ENCODE peak calls at places on chromosomes 2 and 18, in seven cellular contexts. V is HepG2, N is endothelial cell of umbilical vein, B is NB4, J is A549, Y is heart left ventricle, Z is lower leg skin. S is an unnamed sample.

GRCh38 chr2:71668326-71669057 is 215.1 kb downstream of the DYSF start:
- DNase-seq in J (no peak), Z (no peak), N (no peak), V (no peak), Y (no peak), B (no peak), S (peak; percentile 13)

GRCh38 chr18:66616523-66616983 is 12.7 kb upstream of the CDH19 start:
- DNase-seq in J (no peak), B (peak; percentile 37), Z (no peak), Y (no peak), V (peak; percentile 35), N (peak; percentile 19), S (no peak)

GRCh38 chr2:148021059-148021985 is at the start of gene MBD5:
- DNase-seq in Z (peak; percentile 27), N (peak; percentile 67), Y (peak; percentile 24), V (peak; percentile 35), B (peak; percentile 70), J (peak; percentile 6), S (peak; percentile 62)

GRCh38 chr18:25862881-25863600 is 227.4 kb downstream of the SS18 start:
- DNase-seq in V (no peak), B (no peak), Z (no peak), J (no peak), N (no peak), Y (no peak), S (no peak)

GRCh38 chr2:38539086-38539485 is 63.6 kb downstream of the HNRNPLL start:
- DNase-seq in N (no peak), J (no peak), Z (no peak), B (peak; percentile 33), Y (no peak), V (no peak), S (no peak)

GRCh38 chr2:20931346-20931745 is 108.4 kb upstream of the LDAH start:
- DNase-seq in V (no peak), Y (no peak), N (no peak), J (no peak), Z (no peak), B (peak; percentile 25), S (no peak)

GRCh38 chr2:100852999-100853908 is 33.3 kb downstream of the NPAS2 start:
- DNase-seq in N (no peak), V (peak; percentile 52), Z (no peak), Y (no peak), B (peak; percentile 66), J (no peak), S (no peak)

GRCh38 chr2:11955314-11955713 is 208.9 kb downstream of the LPIN1 start:
- DNase-seq in Y (no peak), N (no peak), J (no peak), B (peak; percentile 90), V (no peak), Z (no peak), S (no peak)

GRCh38 chr2:3758906-3759305 is 55.5 kb downstream of the DCDC2C start:
- DNase-seq in V (no peak), J (no peak), Y (no peak), Z (no peak), B (no peak), N (no peak), S (no peak)

GRCh38 chr2:16154501-16155280 is 214.3 kb downstream of the MYCN start:
- DNase-seq in V (no peak), Z (no peak), B (no peak), Y (no peak), J (no peak), N (no peak), S (no peak)

GRCh38 chr2:73982140-73982617 is 2.5 kb upstream of the TET3 start:
- DNase-seq in B (no peak), V (no peak), J (no peak), N (no peak), Y (no peak), Z (peak; percentile 41), S (peak; percentile 56)

GRCh38 chr2:138373993-138374408 is 127.6 kb upstream of the SPOPL start:
- DNase-seq in Y (no peak), J (peak; percentile 10), B (peak; percentile 36), V (peak; percentile 58), Z (no peak), N (peak; percentile 57), S (no peak)

GRCh38 chr18:23340661-23341060 is 112.4 kb upstream of the RIOK3 start:
- DNase-seq in Y (no peak), B (no peak), J (no peak), V (no peak), Z (no peak), N (no peak), S (no peak)

GRCh38 chr2:60710707-60711106 is 45.4 kb upstream of the PAPOLG start:
- DNase-seq in N (peak; percentile 26), J (no peak), B (peak; percentile 26), V (no peak), Y (no peak), Z (peak; percentile 51), S (no peak)

GRCh38 chr18:36281941-36282340 is 15.6 kb upstream of the FHOD3 start:
- DNase-seq in V (no peak), B (no peak), J (no peak), Y (no peak), Z (no peak), N (no peak), S (no peak)

GRCh38 chr2:164734196-164734595 is 107.4 kb downstream of the COBLL1 start:
- DNase-seq in Z (no peak), N (no peak), Y (no peak), V (no peak), B (no peak), J (no peak), S (no peak)

GRCh38 chr2:191691016-191691725 is 13.2 kb downstream of the NABP1 start:
- DNase-seq in B (peak; percentile 83), Y (peak; percentile 35), V (peak; percentile 81), Z (peak; percentile 71), N (peak; percentile 91), J (peak; percentile 68), S (no peak)

GRCh38 chr18:36127866-36128845 is 984 bp downstream of the SLC39A6 start:
- DNase-seq in Z (no peak), B (peak; percentile 24), J (no peak), Y (no peak), V (peak; percentile 23), N (peak; percentile 37), S (no peak)

GRCh38 chr2:149766339-149766738 is 178.8 kb upstream of the MMADHC start:
- DNase-seq in Z (no peak), J (no peak), Y (no peak), B (no peak), V (no peak), N (no peak), S (no peak)

GRCh38 chr2:133667085-133667484 is 98.8 kb upstream of the NCKAP5 start:
- DNase-seq in V (no peak), B (no peak), J (no peak), Y (no peak), N (peak; percentile 70), Z (no peak), S (no peak)

GRCh38 chr2:172740871-172741270 is 5.2 kb downstream of the RAPGEF4 start:
- DNase-seq in B (no peak), Y (no peak), N (no peak), J (no peak), V (no peak), Z (no peak), S (no peak)

GRCh38 chr2:33370886-33371285 is 105.6 kb upstream of the RASGRP3 start:
- DNase-seq in V (no peak), B (peak; percentile 24), N (no peak), Y (no peak), J (no peak), Z (no peak), S (no peak)

GRCh38 chr2:199197448-199197847 is 260.3 kb downstream of the SATB2 start:
- DNase-seq in J (no peak), V (no peak), Y (no peak), B (peak; percentile 64), N (no peak), Z (no peak), S (no peak)

GRCh38 chr2:24147364-24147763 is 24.1 kb downstream of the FAM228B start:
- DNase-seq in Z (no peak), N (no peak), J (no peak), V (no peak), B (no peak), Y (no peak), S (no peak)
- TF ChIP-seq POLR2A in Z (no peak), N (no peak), J (no peak), V (no peak), B (no peak), Y (no peak), S (no peak)

DNA sequence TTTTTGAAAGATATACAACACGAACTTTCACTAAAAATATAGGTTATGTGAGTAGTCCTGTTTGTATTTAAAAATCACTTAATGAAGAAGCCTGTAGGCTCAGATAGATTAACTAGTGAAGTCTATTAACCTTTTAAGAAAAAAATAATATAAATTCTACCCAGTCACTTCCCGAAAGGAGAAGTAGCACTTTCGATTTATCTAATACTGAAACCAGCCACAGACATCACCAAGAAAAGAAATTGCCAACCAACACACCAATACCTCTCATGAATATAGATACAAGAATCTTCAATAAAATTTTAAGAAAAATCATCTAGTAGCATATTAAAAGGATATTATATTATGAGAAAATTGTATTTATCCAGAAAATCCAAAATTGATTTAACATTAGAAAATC is 160.5 kb downstream of the GALNT13 start:
- DNase-seq in V (no peak), N (no peak), Y (no peak), J (no peak), B (no peak), Z (no peak), S (no peak)
- TF ChIP-seq POLR2A in V (no peak), N (no peak), Y (no peak), J (no peak), B (no peak), Z (no peak), S (no peak)

GRCh38 chr2:127811922-127812321 is 951 bp upstream of the WDR33 start:
- DNase-seq in Y (no peak), N (no peak), B (no peak), Z (no peak), J (no peak), V (no peak), S (no peak)

GRCh38 chr2:127814677-127815076 is 3.7 kb upstream of the WDR33 start:
- DNase-seq in Y (no peak), J (no peak), N (no peak), B (no peak), Z (no peak), V (no peak), S (no peak)

GRCh38 chr2:127810156-127810636 is 775 bp downstream of the WDR33 start:
- DNase-seq in J (peak; percentile 20), N (no peak), V (no peak), B (no peak), Z (no peak), Y (no peak), S (peak; percentile 26)

GRCh38 chr2:127810637-127811396 is at the start of gene WDR33:
- DNase-seq in B (peak; percentile 96), Z (peak; percentile 84), J (peak; percentile 96), N (peak; percentile 91), Y (peak; percentile 90), V (peak; percentile 94), S (peak; percentile 96)

GRCh38 chr2:127811397-127811860 is 458 bp upstream of the WDR33 start:
- DNase-seq in B (no peak), V (no peak), Z (no peak), J (peak; percentile 29), Y (peak; percentile 15), N (no peak), S (no peak)
- TF ChIP-seq POLR2A in B (no peak), V (no peak), Z (no peak), J (no peak), Y (no peak), N (no peak), S (no peak)

DNA sequence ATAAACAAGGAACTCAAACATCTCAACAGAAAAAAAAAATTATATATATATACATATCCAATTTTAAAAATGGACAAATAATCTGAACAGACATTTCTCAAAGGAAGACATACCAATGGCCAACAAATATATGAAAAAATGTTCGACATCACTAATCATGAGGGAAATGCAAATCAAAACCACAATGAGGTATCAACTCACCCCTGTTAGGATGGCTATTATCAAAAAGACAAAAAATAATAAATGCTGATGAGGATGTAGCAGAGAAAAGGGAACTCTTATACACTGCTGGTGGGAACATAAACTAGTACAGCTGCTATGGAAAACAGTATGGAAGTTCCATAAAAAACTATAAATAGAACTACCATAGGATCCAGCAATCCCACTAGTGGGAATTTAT is 46.1 kb downstream of the CLASP1 start:
- DNase-seq in Z (no peak), V (no peak), Y (no peak), J (no peak), B (no peak), N (no peak), S (no peak)
- TF ChIP-seq POLR2A in Z (no peak), V (no peak), Y (no peak), J (no peak), B (no peak), N (no peak), S (no peak)